ENCODE peak calls at places on chromosomes 3 and 15, in eight cellular contexts. Z is foreskin fibroblast, P is upper lobe of right lung, U is lower leg skin, W is GOT3, B is ELR, Q is SJCRH30, M is WTC11. L is an unnamed sample.

GRCh38 chr3:29385056-29385455 is 104.2 kb downstream of the RBMS3 start:
- DNase-seq in P (no peak), Z (no peak), W (no peak), Q (peak; percentile 82), M (no peak), U (no peak), B (no peak), L (peak; percentile 7)

GRCh38 chr3:128385080-128385832 is 81.4 kb downstream of the DNAJB8 start:
- DNase-seq in U (no peak), M (no peak), B (no peak), W (no peak), Z (peak; percentile 94), Q (no peak), P (peak; percentile 77), L (no peak)

GRCh38 chr15:95051881-95052280 is 820.5 kb downstream of the MCTP2 start:
- DNase-seq in W (no peak), Z (peak; percentile 35), U (no peak), M (no peak), P (no peak), Q (no peak), B (peak; percentile 20), L (peak; percentile 57)

GRCh38 chr3:152026033-152026556 is 152.7 kb downstream of the SUCNR1 start:
- DNase-seq in M (no peak), W (no peak), B (peak; percentile 93), P (no peak), U (no peak), Q (no peak), Z (peak; percentile 66), L (peak; percentile 95)

GRCh38 chr3:109809513-109809912 is 472.2 kb upstream of the DPPA4 start:
- DNase-seq in W (no peak), P (no peak), U (no peak), B (no peak), Q (no peak), M (no peak), Z (no peak), L (no peak)

GRCh38 chr3:36482259-36482658 is 102.0 kb downstream of the STAC start:
- DNase-seq in Z (no peak), W (no peak), Q (no peak), U (no peak), M (no peak), B (no peak), P (no peak), L (no peak)

GRCh38 chr15:70226337-70226980 is 128.7 kb upstream of the TLE3 start:
- DNase-seq in Z (no peak), M (no peak), U (peak; percentile 50), Q (no peak), B (no peak), P (no peak), W (no peak), L (no peak)

GRCh38 chr15:70526221-70526973 is 237.0 kb downstream of the UACA start:
- DNase-seq in B (peak; percentile 90), Z (peak; percentile 70), U (peak; percentile 87), M (no peak), P (no peak), Q (peak; percentile 80), W (peak; percentile 27), L (peak; percentile 63)

GRCh38 chr3:153442799-153443487 is 280.9 kb downstream of the RAP2B start:
- DNase-seq in Q (no peak), W (no peak), B (no peak), M (no peak), Z (no peak), U (no peak), P (no peak), L (no peak)

GRCh38 chr3:144033863-144034262 is 62.2 kb downstream of the DIPK2A start:
- DNase-seq in U (no peak), Q (no peak), W (no peak), M (no peak), Z (no peak), P (no peak), B (no peak), L (no peak)

GRCh38 chr15:51312754-51313390 is 25.5 kb downstream of the CYP19A1 start:
- DNase-seq in B (peak; percentile 40), P (no peak), Q (no peak), W (no peak), U (peak; percentile 31), M (no peak), Z (peak; percentile 36), L (peak; percentile 75)

GRCh38 chr3:171699611-171700010 is 110.7 kb downstream of the PLD1 start:
- DNase-seq in P (no peak), W (no peak), B (no peak), M (no peak), U (no peak), Z (no peak), Q (no peak), L (no peak)

GRCh38 chr3:194342861-194343560 is 8.1 kb downstream of the CPN2 start:
- DNase-seq in Q (no peak), U (no peak), W (no peak), Z (no peak), P (no peak), M (no peak), B (peak; percentile 65), L (no peak)

GRCh38 chr3:50160561-50160983 is 5.4 kb downstream of the SEMA3F start:
- DNase-seq in Q (no peak), W (no peak), M (no peak), P (no peak), B (no peak), U (no peak), Z (no peak), L (no peak)